ENCODE peak calls at places on chromosome 17, in six cellular contexts. Z, G, E, T, J and L are unnamed samples.

GRCh38 chr17:36631022-36631421 is 29.6 kb downstream of the MRM1 start:
- DNase-seq in J (no peak), Z (no peak), T (no peak), E (no peak), G (no peak), L (no peak)

GRCh38 chr17:53336281-53336680 is 486.4 kb upstream of the KIF2B start:
- DNase-seq in T (no peak), J (peak), Z (no peak), G (no peak), E (no peak), L (no peak)

GRCh38 chr17:61551255-61551742 is 39.7 kb downstream of the NACA2 start:
- DNase-seq in T (peak), E (no peak), Z (peak), G (peak), J (peak), L (no peak)

GRCh38 chr17:75490173-75490743 is 25.1 kb downstream of the CASKIN2 start:
- DNase-seq in T (no peak), E (no peak), J (no peak), G (no peak), Z (no peak), L (no peak)

GRCh38 chr17:76920364-76921139 is 52.3 kb downstream of the MGAT5B start:
- DNase-seq in J (no peak), T (no peak), E (no peak), Z (no peak), G (no peak), L (no peak)

GRCh38 chr17:8875957-8876356 is 8.5 kb upstream of the PIK3R6 start:
- DNase-seq in G (no peak), T (peak), Z (peak), E (no peak), J (no peak), L (peak)

GRCh38 chr17:77433385-77434135 is 292.8 kb downstream of the SEC14L1 start:
- DNase-seq in T (peak), E (no peak), Z (peak), G (peak), J (no peak), L (peak)

GRCh38 chr17:16477255-16477654 is 14.7 kb downstream of the LRRC75A start:
- DNase-seq in T (peak), G (peak), J (peak), E (no peak), Z (peak), L (no peak)

GRCh38 chr17:58308173-58308984 is 20.2 kb downstream of the TSPOAP1 start:
- DNase-seq in G (no peak), E (no peak), Z (no peak), T (no peak), J (peak), L (no peak)

GRCh38 chr17:79955167-79955549 is 80.5 kb downstream of the TBC1D16 start:
- DNase-seq in J (no peak), G (no peak), Z (no peak), E (no peak), T (no peak), L (no peak)

GRCh38 chr17:34413443-34414076 is 50.5 kb upstream of the CCL1 start:
- DNase-seq in T (no peak), G (no peak), J (no peak), E (no peak), Z (no peak), L (no peak)